ENCODE peak calls at places on chromosomes 4 and X, in four cellular contexts. D is K562, Y is HL-60, F is GM12878. S is an unnamed sample.

GRCh38 chrX:53526999-53527398 is 92.8 kb upstream of the HSD17B10 start:
- DNase-seq in D (no peak), Y (no peak), F (no peak), S (no peak)

GRCh38 chr4:27149541-27150212 is 289.0 kb downstream of the STIM2 start:
- DNase-seq in D (no peak), Y (no peak), F (no peak), S (no peak)

GRCh38 chr4:141002323-141002805 is 130.9 kb downstream of the RNF150 start:
- DNase-seq in D (no peak), Y (no peak), F (no peak), S (no peak)

GRCh38 chr4:113997206-113997605 is 17.8 kb upstream of the ARSJ start:
- DNase-seq in D (no peak), Y (no peak), F (no peak), S (no peak)

GRCh38 chrX:138026211-138026610 is 460.3 kb downstream of the ZIC3 start:
- DNase-seq in D (no peak), Y (no peak), F (no peak), S (no peak)

GRCh38 chr4:74283614-74284013 is 24.7 kb upstream of the EPGN start:
- DNase-seq in D (no peak), Y (no peak), F (no peak), S (no peak)

GRCh38 chrX:57643698-57644097 is 36.4 kb downstream of the NLRP2B start:
- DNase-seq in D (no peak), Y (no peak), F (no peak), S (no peak)

GRCh38 chrX:44914532-44915198 is 41.7 kb downstream of the KDM6A start:
- DNase-seq in D (no peak), Y (no peak), F (no peak), S (no peak)

GRCh38 chrX:36241397-36241796 is 321.9 kb downstream of the CFAP47 start:
- DNase-seq in D (no peak), Y (no peak), F (no peak), S (no peak)

GRCh38 chrX:147693511-147693910 is 218.2 kb upstream of the FMR1 start:
- DNase-seq in D (no peak), Y (no peak), F (no peak), S (no peak)

GRCh38 chrX:19177710-19178109 is 55.4 kb upstream of the ADGRG2 start:
- DNase-seq in D (no peak), Y (no peak), F (no peak), S (no peak)
- TF ChIP-seq SPI1 in D (no peak), Y (no peak), F (no peak), S (no peak)

GRCh38 chr4:78749972-78750727 is 26.0 kb upstream of the BMP2K start:
- DNase-seq in D (no peak), Y (no peak), F (peak; percentile 97), S (no peak)
- TF ChIP-seq SPI1 in D (peak; percentile 91), Y (peak; percentile 98), F (peak; percentile 94), S (peak; percentile 92)

DNA sequence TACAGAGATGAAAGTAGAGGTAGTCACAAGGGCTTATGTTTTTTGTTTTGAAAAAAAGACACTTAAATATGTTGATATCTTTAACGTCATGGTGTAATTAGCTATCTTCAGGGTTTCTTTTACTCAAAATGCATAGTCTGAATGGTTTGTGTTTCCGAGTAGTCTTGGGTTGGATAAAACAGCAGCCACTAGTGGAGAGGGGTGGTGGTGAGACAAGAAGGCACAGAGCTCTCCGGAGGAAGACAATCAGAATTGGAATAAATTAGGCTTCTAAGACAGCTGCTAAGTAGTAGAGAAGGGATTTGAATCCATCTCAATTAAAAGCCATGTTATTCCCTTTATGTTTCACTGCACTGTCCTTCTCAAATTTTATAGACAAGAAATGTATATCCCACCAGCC is 240.4 kb upstream of the VEGFC start:
- DNase-seq in D (no peak), Y (no peak), F (no peak), S (no peak)
- TF ChIP-seq SPI1 in D (no peak), Y (no peak), F (no peak), S (no peak)

GRCh38 chr4:145061325-145061920 is 36.6 kb downstream of the ANAPC10 start:
- DNase-seq in D (no peak), Y (no peak), F (no peak), S (no peak)
- TF ChIP-seq SPI1 in D (no peak), Y (no peak), F (no peak), S (no peak)

GRCh38 chrX:68833448-68833805 is 4.6 kb downstream of the EFNB1 start:
- DNase-seq in D (no peak), Y (no peak), F (no peak), S (no peak)

GRCh38 chrX:68835104-68835442 is 6.3 kb downstream of the EFNB1 start:
- DNase-seq in D (no peak), Y (no peak), F (no peak), S (no peak)

GRCh38 chrX:68832516-68833447 is 4.0 kb downstream of the EFNB1 start:
- DNase-seq in D (no peak), Y (no peak), F (no peak), S (no peak)

GRCh38 chrX:68834371-68835103 is 5.7 kb downstream of the EFNB1 start:
- DNase-seq in D (no peak), Y (no peak), F (no peak), S (no peak)

DNA sequence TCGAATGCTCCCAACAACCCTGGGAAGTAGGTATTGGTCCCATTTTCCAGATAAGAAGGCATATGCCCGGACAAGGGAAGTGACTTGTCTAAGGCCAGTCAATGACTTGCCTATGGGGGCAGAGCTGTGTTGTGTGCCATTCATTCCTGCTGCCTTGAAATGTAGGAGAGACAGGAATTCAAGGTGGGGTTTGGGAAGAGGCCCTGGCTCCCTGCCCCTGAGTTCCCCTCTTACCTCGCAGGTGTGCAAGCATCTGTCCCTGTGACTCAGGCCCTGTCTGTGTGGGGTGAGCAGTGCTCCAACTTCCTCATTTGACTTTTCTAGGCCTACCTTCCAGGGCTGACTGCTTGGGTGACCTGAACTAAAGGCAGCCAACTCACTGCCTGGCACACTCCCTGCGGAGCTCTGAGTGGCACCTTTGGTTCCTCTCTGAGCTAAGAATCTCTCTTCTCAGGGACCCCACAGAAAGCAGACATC is 5.1 kb downstream of the EFNB1 start:
- DNase-seq in D (no peak), Y (no peak), F (no peak), S (no peak)
- TF ChIP-seq SPI1 in D (no peak), Y (peak; percentile 47), F (peak; percentile 34), S (peak; percentile 50)

DNA sequence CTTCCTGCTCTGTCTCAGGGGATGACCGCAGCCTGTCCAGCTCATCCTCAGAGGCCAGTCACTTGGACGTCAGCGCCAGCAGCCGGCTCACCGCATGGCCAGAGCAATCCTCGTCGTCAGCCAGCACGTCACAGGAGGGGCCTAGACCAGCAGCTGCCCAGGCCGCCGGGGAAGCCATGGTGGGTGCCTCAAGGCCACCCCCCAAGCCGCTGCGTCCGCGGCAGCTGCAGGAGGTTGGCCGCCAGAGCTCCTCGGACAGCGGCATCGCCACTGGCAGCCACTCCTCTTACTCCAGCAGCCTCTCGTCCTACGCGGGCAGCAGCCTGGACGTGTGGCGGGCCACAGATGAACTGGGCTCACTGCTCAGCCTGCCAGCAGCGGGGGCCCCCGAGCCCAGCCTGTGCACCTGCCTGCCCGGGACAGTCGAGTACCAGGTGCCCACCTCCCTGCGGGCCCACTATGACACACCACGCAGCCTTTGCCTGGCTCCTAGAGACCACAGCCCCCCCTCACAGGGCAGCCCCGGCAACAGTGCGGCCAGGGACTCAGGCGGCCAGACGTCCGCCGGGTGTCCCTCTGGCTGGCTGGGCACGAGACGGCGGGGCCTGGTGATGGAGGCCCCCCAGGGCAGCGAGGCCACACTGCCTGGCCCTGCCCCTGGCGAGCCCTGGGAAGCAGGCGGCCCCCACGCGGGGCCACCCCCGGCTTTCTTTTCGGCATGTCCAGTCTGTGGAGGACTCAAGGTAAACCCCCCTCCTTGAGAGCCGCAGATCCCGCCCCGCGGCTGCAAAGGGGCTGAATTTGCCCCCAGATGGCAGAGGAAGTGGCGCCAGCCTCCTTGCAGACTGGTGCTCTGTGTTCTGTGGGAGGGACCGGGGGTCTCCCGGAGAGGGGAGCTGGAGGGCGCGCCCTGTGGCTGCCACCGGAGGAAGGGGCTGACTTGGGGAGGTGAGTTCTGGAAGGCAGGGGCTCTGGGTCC is 29.9 kb downstream of the DOK7 start:
- DNase-seq in D (no peak), Y (no peak), F (no peak), S (no peak)
- TF ChIP-seq SPI1 in D (no peak), Y (no peak), F (no peak), S (no peak)

GRCh38 chr4:150302553-150302952 is 224.3 kb downstream of the DCLK2 start:
- DNase-seq in D (peak; percentile 51), Y (peak; percentile 84), F (no peak), S (no peak)

DNA sequence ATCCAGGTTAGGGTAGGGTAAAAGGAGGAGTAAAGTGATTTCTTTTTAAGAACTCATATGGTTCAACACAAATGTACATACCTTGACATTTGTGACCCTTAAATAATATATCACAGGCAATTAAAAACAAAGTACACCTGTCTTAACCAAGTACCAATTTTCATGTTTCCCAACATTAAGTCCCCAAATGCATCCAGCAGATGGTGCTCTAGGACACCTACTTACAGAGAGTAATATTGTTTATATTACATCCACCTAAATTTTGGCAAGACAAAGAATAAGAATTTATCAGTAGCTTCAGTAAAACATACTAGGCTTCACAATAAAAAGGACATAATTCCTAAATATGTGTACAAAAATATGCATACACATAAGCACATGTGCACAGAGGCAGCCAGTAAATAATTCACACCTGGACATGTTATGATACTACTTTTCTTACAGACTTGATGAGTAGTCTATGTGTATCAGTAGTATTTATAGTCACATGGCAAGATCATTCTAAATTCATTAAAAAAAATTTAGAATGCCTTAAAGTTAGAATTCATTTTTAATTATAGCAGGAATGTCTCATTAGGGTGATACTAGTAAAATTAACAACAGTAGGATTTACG is 219.7 kb downstream of the DCLK2 start:
- DNase-seq in D (peak; percentile 14), Y (peak; percentile 10), F (peak; percentile 8), S (no peak)
- TF ChIP-seq SPI1 in D (no peak), Y (no peak), F (no peak), S (no peak)

GRCh38 chr4:76658231-76659102 is 223.4 kb downstream of the SHROOM3 start:
- DNase-seq in D (no peak), Y (no peak), F (no peak), S (no peak)
- TF ChIP-seq SPI1 in D (no peak), Y (no peak), F (no peak), S (no peak)

S was measured in GM12891.